ENCODE peak calls at places on chromosomes 13 and 19, in seven cellular contexts. D is uterus, S is A549, F is upper lobe of left lung, U is transverse colon, O is Peyer's patch, A is heart left ventricle. V is an unnamed sample.
A peak's percentile ranks its signal among the peaks of the same experiment; 100 is the strongest.

GRCh38 chr13:25153736-25154135 is 18.4 kb downstream of the AMER2 start:
- DNase-seq in S (no peak), U (no peak), F (no peak), D (no peak), O (no peak), A (no peak), V (no peak)

GRCh38 chr13:48412881-48413351 is at the start of gene LPAR6:
- DNase-seq in A (peak; percentile 50), O (no peak), U (no peak), F (no peak), S (peak; percentile 68), D (no peak), V (no peak)

GRCh38 chr13:53800011-53800410 is 771.4 kb downstream of the OLFM4 start:
- DNase-seq in S (no peak), U (no peak), D (no peak), O (no peak), A (no peak), F (no peak), V (no peak)

GRCh38 chr13:110536006-110536693 is 25.4 kb downstream of the RAB20 start:
- DNase-seq in O (peak; percentile 25), U (no peak), A (peak; percentile 57), S (no peak), D (no peak), F (peak; percentile 84), V (no peak)

GRCh38 chr13:33381906-33382305 is 96.4 kb upstream of the STARD13 start:
- DNase-seq in S (no peak), U (no peak), D (no peak), A (no peak), O (no peak), F (no peak), V (no peak)

GRCh38 chr13:113183450-113184129 is 24.9 kb downstream of the PCID2 start:
- DNase-seq in F (no peak), D (no peak), U (no peak), S (peak; percentile 14), A (no peak), O (no peak), V (no peak)

GRCh38 chr13:41411536-41411935 is 45.8 kb upstream of the RGCC start:
- DNase-seq in A (no peak), F (no peak), U (no peak), O (no peak), D (no peak), S (peak; percentile 29), V (peak; percentile 90)

GRCh38 chr19:4115050-4115817 is 8.7 kb downstream of the MAP2K2 start:
- DNase-seq in A (peak; percentile 53), D (no peak), S (no peak), F (peak; percentile 55), U (peak; percentile 65), O (peak; percentile 78), V (no peak)

GRCh38 chr19:7773841-7774240 is 10.8 kb downstream of the CLEC4M start:
- DNase-seq in F (no peak), U (no peak), O (no peak), D (no peak), A (no peak), S (no peak), V (no peak)

GRCh38 chr13:79483302-79483701 is 2.3 kb downstream of the NDFIP2 start:
- DNase-seq in D (no peak), A (no peak), S (no peak), O (no peak), U (no peak), F (no peak), V (no peak)

DNA sequence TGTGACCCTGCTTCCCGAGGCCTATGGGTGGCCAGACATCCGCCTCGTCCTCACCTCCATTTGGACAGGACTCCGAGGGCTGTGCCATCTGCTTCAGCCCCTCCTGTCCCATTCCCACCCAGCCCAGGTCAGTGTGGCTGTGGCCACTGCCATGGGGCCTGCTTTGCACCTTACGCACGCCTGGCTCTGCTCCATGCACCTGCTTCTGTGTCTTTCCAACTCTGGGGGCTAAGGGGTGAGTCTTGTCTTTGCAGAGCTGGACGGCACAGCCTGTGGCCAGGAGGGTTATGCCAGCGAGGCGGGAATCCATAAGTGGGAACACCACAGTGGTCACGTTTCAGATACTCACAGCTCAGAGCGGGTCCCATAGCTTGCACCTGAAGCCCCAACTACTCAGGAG is 5.2 kb upstream of the ZNF554 start:
- DNase-seq in O (no peak), U (no peak), A (no peak), D (no peak), F (no peak), S (no peak), V (no peak)
- TF ChIP-seq POLR2A in O (no peak), U (no peak), A (no peak), D (no peak), F (no peak), S (no peak), V (no peak)

GRCh38 chr13:74511523-74511922 is 377.3 kb upstream of the KLF12 start:
- DNase-seq in D (no peak), O (no peak), S (no peak), U (no peak), A (no peak), F (no peak), V (no peak)
- H3K27ac ChIP-seq in D (no peak overlapping the region), O (no peak overlapping the region), S (no peak overlapping the region), U (no peak overlapping the region), A (no peak overlapping the region), F (no peak overlapping the region), V (no peak overlapping the region)

GRCh38 chr13:22596157-22596863 is 584.5 kb upstream of the SGCG start:
- DNase-seq in F (no peak), D (no peak), O (no peak), A (no peak), S (no peak), U (no peak), V (no peak)
- TF ChIP-seq POLR2A in F (no peak), D (no peak), O (no peak), A (no peak), S (no peak), U (no peak), V (no peak)

GRCh38 chr13:74200081-74200480 is 65.9 kb upstream of the KLF12 start:
- DNase-seq in U (no peak), O (no peak), D (no peak), F (no peak), A (no peak), S (no peak), V (no peak)

GRCh38 chr13:74201530-74201929 is 67.3 kb upstream of the KLF12 start:
- DNase-seq in D (no peak), A (no peak), F (no peak), S (no peak), O (no peak), U (no peak), V (no peak)

GRCh38 chr13:74203576-74203975 is 69.4 kb upstream of the KLF12 start:
- DNase-seq in D (no peak), O (no peak), A (no peak), U (no peak), F (no peak), S (no peak), V (no peak)

GRCh38 chr13:74204606-74205312 is 70.6 kb upstream of the KLF12 start:
- DNase-seq in O (no peak), F (no peak), D (no peak), U (no peak), A (no peak), S (no peak), V (no peak)

GRCh38 chr13:74202129-74202528 is 67.9 kb upstream of the KLF12 start:
- DNase-seq in F (no peak), A (no peak), O (no peak), U (no peak), D (no peak), S (no peak), V (no peak)
- H3K27ac ChIP-seq in F (no peak overlapping the region), A (no peak overlapping the region), O (no peak overlapping the region), U (no peak overlapping the region), D (no peak overlapping the region), S (no peak overlapping the region), V (no peak overlapping the region)

GRCh38 chr19:38930776-38931761 is at the start of gene MRPS12:
- DNase-seq in F (peak; percentile 98), D (peak; percentile 98), O (peak; percentile 99), A (peak; percentile 99), S (peak; percentile 100), U (peak; percentile 99), V (peak; percentile 100)
- TF ChIP-seq POLR2A in F (peak; percentile 61), D (peak; percentile 49), O (peak; percentile 37), A (peak; percentile 58), S (peak; percentile 87), U (peak; percentile 61), V (no peak)

DNA sequence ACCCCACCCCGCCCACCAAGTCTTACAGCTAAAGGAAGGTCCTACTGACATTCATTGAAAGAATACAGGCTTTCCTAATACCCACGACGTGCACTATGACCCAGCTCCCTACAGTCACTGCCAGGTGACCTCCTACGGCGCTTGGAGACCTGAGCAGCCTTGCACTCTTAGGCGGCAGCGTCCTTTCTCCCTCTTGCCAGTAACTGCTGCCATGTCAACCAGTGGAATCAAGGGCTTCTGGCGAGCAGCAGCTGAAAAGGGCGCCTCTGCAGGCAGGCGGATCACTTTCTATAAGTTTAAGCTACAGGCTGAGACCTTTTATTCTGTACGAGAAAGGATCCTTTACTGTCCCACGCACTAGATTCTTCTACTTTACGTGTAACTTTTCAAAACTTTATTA is 2.0 kb downstream of the KCTD12 start:
- DNase-seq in F (peak; percentile 64), O (no peak), U (peak; percentile 17), A (peak; percentile 45), S (no peak), D (peak; percentile 38), V (no peak)
- H3K27ac ChIP-seq in F (peak overlapping the region; percentile 88), O (peak overlapping the region; percentile 78), U (peak overlapping the region; percentile 90), A (peak overlapping the region; percentile 94), S (no peak overlapping the region), D (peak overlapping the region; percentile 95), V (peak overlapping the region; percentile 91)

V was measured in esophagus muscularis mucosa.